ENCODE peak calls at places on chromosome 5, in six cellular contexts. X is WTC11, C is K562, Z is HepG2, Q is H1, F is GM12878. A is an unnamed sample.
A peak's percentile ranks its signal among the peaks of the same experiment; 100 is the strongest.

GRCh38 chr5:69517763-69518212 is 25.2 kb downstream of the OCLN start:
- DNase-seq in F (no peak), Z (peak; percentile 79), Q (no peak), C (no peak), X (no peak), A (no peak)

GRCh38 chr5:7904170-7904569 is 35.2 kb downstream of the MTRR start:
- DNase-seq in Z (peak; percentile 5), X (no peak), C (no peak), F (no peak), Q (no peak), A (no peak)

GRCh38 chr5:50574121-50574520 is 92.3 kb upstream of the PARP8 start:
- DNase-seq in Q (no peak), Z (no peak), X (no peak), F (no peak), C (no peak), A (no peak)

GRCh38 chr5:59744531-59744992 is 149.0 kb downstream of the PDE4D start:
- DNase-seq in X (no peak), C (no peak), Z (no peak), F (no peak), Q (no peak), A (no peak)

GRCh38 chr5:368162-369084 is 46.9 kb downstream of the AHRR start:
- DNase-seq in Z (no peak), Q (no peak), C (no peak), F (peak; percentile 73), X (peak; percentile 8), A (no peak)

GRCh38 chr5:88665750-88666215 is 217.2 kb downstream of the MEF2C start:
- DNase-seq in X (peak; percentile 61), F (no peak), Q (no peak), C (no peak), Z (no peak), A (peak; percentile 79)

GRCh38 chr5:108730617-108731340 is 16.9 kb upstream of the FER start:
- DNase-seq in X (no peak), F (no peak), Z (no peak), C (no peak), Q (no peak), A (no peak)

GRCh38 chr5:116970318-116970717 is 395.7 kb upstream of the SEMA6A start:
- DNase-seq in X (no peak), Q (no peak), Z (no peak), C (no peak), F (no peak), A (no peak)

GRCh38 chr5:79490323-79490936 is 23.5 kb downstream of the HOMER1 start:
- DNase-seq in C (no peak), X (no peak), F (no peak), Z (no peak), Q (no peak), A (no peak)

GRCh38 chr5:112921031-112921832 is 795 bp downstream of the REEP5 start:
- DNase-seq in X (peak; percentile 66), C (peak; percentile 77), Q (no peak), F (no peak), Z (peak; percentile 51), A (peak; percentile 82)

GRCh38 chr5:118434522-118434921 is 553.8 kb downstream of the DTWD2 start:
- DNase-seq in F (no peak), X (no peak), Z (no peak), Q (no peak), C (no peak), A (no peak)

GRCh38 chr5:72302171-72302570 is 17.9 kb downstream of the MRPS27 start:
- DNase-seq in X (peak; percentile 21), Q (peak; percentile 68), C (no peak), Z (no peak), F (no peak), A (peak; percentile 95)

GRCh38 chr5:68303038-68303738 is 87.6 kb downstream of the PIK3R1 start:
- DNase-seq in X (no peak), C (no peak), F (peak; percentile 55), Z (no peak), Q (no peak), A (no peak)

GRCh38 chr5:42828661-42829060 is 17.0 kb upstream of the SELENOP start:
- DNase-seq in F (no peak), Q (no peak), Z (no peak), X (no peak), C (no peak), A (no peak)

GRCh38 chr5:176589039-176589769 is 20.8 kb downstream of the GPRIN1 start:
- DNase-seq in Z (no peak), C (no peak), F (no peak), Q (no peak), X (no peak), A (no peak)

GRCh38 chr5:161412792-161413191 is 133.7 kb downstream of the GABRB2 start:
- DNase-seq in C (no peak), Q (no peak), Z (no peak), F (no peak), X (no peak), A (no peak)

GRCh38 chr5:140253985-140254384 is 48.9 kb downstream of the PFDN1 start:
- DNase-seq in X (no peak), Z (peak; percentile 15), F (no peak), Q (no peak), C (no peak), A (no peak)

GRCh38 chr5:179595916-179596315 is 27.6 kb downstream of the HNRNPH1 start:
- DNase-seq in F (no peak), Q (no peak), Z (no peak), C (no peak), X (no peak), A (no peak)

GRCh38 chr5:178787889-178788288 is 57.4 kb upstream of the ZNF354A start:
- DNase-seq in X (no peak), Z (no peak), F (no peak), Q (no peak), C (no peak), A (no peak)

GRCh38 chr5:165029471-165029870 is 1524.1 kb downstream of the MAT2B start:
- DNase-seq in Z (peak; percentile 6), C (no peak), F (no peak), X (peak; percentile 44), Q (peak; percentile 21), A (peak; percentile 78)

GRCh38 chr5:172582940-172583339 is 58.1 kb upstream of the NEURL1B start:
- DNase-seq in Q (no peak), X (no peak), F (no peak), C (no peak), Z (no peak), A (no peak)
- TF ChIP-seq CREB1 in Q (no peak), X (no peak), F (no peak), C (no peak), Z (no peak), A (no peak)

GRCh38 chr5:16902846-16903245 is 33.2 kb downstream of the MYO10 start:
- DNase-seq in F (no peak), Z (no peak), Q (no peak), C (no peak), X (no peak), A (no peak)
- TF ChIP-seq CREB1 in F (no peak), Z (no peak), Q (no peak), C (no peak), X (no peak), A (no peak)

GRCh38 chr5:151125421-151125820 is 32.2 kb downstream of the ANXA6 start:
- DNase-seq in C (no peak), Z (no peak), X (no peak), F (peak; percentile 42), Q (no peak), A (no peak)

GRCh38 chr5:151126199-151126645 is 31.4 kb downstream of the ANXA6 start:
- DNase-seq in X (peak; percentile 77), Q (peak; percentile 29), C (peak; percentile 84), Z (peak; percentile 68), F (peak; percentile 66), A (peak; percentile 80)

GRCh38 chr5:151128817-151129216 is 28.8 kb downstream of the ANXA6 start:
- DNase-seq in F (no peak), Z (no peak), C (no peak), X (no peak), Q (no peak), A (no peak)

GRCh38 chr5:151130235-151130921 is 27.2 kb downstream of the ANXA6 start:
- DNase-seq in X (no peak), C (no peak), Q (no peak), F (no peak), Z (no peak), A (no peak)

GRCh38 chr5:151127926-151128325 is 29.7 kb downstream of the ANXA6 start:
- DNase-seq in C (no peak), Z (no peak), X (no peak), Q (no peak), F (no peak), A (no peak)
- TF ChIP-seq CREB1 in C (no peak), Z (no peak), X (no peak), Q (no peak), F (no peak), A (no peak)

GRCh38 chr5:84384604-84385575 is at the start of gene EDIL3:
- DNase-seq in C (no peak), F (no peak), Z (no peak), Q (no peak), X (peak; percentile 77), A (peak; percentile 82)

GRCh38 chr5:84385705-84386104 is 1.0 kb upstream of the EDIL3 start:
- DNase-seq in F (no peak), C (no peak), X (no peak), Z (no peak), Q (no peak), A (no peak)

GRCh38 chr5:84383296-84383815 is 1.3 kb downstream of the EDIL3 start:
- DNase-seq in F (no peak), C (no peak), Q (no peak), Z (no peak), X (no peak), A (no peak)

GRCh38 chr5:84382363-84383295 is 2.1 kb downstream of the EDIL3 start:
- DNase-seq in F (no peak), Z (no peak), C (no peak), Q (no peak), X (peak; percentile 72), A (peak; percentile 86)

GRCh38 chr5:84383816-84384603 is 670 bp downstream of the EDIL3 start:
- DNase-seq in Q (peak; percentile 49), Z (no peak), C (no peak), X (peak; percentile 76), F (no peak), A (peak; percentile 94)
- TF ChIP-seq CREB1 in Q (peak; percentile 63), Z (no peak), C (no peak), X (no peak), F (no peak), A (no peak)

DNA sequence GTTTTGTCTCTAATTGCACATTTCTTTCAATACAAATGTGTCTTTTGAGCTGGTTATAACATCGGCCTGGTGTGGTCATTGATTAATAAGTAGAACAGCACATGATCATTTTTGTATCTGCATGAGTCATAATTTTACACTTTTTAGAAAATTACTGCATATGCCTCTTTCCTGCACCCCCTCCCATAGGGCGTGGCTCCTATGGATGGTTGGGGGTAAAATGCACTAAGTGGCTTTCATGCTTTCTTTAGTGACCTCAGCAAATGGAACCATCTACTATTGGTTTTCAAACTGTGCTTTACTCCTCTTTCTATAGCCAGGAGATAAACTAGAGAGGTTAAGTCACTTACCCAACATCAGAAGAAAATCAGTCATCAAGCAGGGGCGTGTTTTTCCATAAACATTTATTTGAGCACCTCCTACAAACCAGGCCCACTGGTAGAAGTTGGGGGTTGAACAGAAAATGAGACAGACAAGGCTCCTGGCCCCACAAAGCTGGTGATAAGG is 3.8 kb downstream of the ANXA6 start:
- DNase-seq in Z (no peak), F (no peak), Q (no peak), X (no peak), C (no peak), A (no peak)
- TF ChIP-seq CREB1 in Z (no peak), F (no peak), Q (no peak), X (no peak), C (no peak), A (no peak)

A was measured in GM23338.